ENCODE peak calls at places on chromosomes 16 and 17, in five cellular contexts. One of them, this sample, is unnamed.

GRCh38 chr17:48100591-48101011 is 677 bp downstream of the CBX1 start:
- DNase-seq in mammary epithelial cell: peak
- DNase-seq in fibroblast of lung: peak
- DNase-seq in OCI-LY7: no peak
- DNase-seq in K562: peak
- DNase-seq in this sample: no peak

GRCh38 chr16:57062329-57062728 is 30.1 kb upstream of the CPNE2 start:
- DNase-seq in mammary epithelial cell: no peak
- DNase-seq in fibroblast of lung: no peak
- DNase-seq in OCI-LY7: no peak
- DNase-seq in K562: peak
- DNase-seq in this sample: no peak

GRCh38 chr17:78409191-78409621 is 30.8 kb downstream of the PGS1 start:
- DNase-seq in mammary epithelial cell: no peak
- DNase-seq in fibroblast of lung: no peak
- DNase-seq in OCI-LY7: no peak
- DNase-seq in K562: no peak
- DNase-seq in this sample: no peak

GRCh38 chr16:67173808-67174705 is 3.7 kb downstream of the NOL3 start:
- DNase-seq in mammary epithelial cell: peak
- DNase-seq in fibroblast of lung: peak
- DNase-seq in OCI-LY7: peak
- DNase-seq in K562: no peak
- DNase-seq in this sample: peak

GRCh38 chr16:68197250-68197649 is 38.7 kb downstream of the ESRP2 start:
- DNase-seq in mammary epithelial cell: peak
- DNase-seq in fibroblast of lung: no peak
- DNase-seq in OCI-LY7: no peak
- DNase-seq in K562: no peak
- DNase-seq in this sample: no peak

GRCh38 chr17:56737741-56738161 is 96.0 kb downstream of the C17orf67 start:
- DNase-seq in mammary epithelial cell: peak
- DNase-seq in fibroblast of lung: peak
- DNase-seq in OCI-LY7: no peak
- DNase-seq in K562: no peak
- DNase-seq in this sample: no peak

GRCh38 chr16:72990003-72990521 is 57.9 kb downstream of the ZFHX3 start:
- DNase-seq in mammary epithelial cell: peak
- DNase-seq in fibroblast of lung: peak
- DNase-seq in OCI-LY7: no peak
- DNase-seq in K562: no peak
- DNase-seq in this sample: no peak

GRCh38 chr17:80624864-80625263 is 80.2 kb downstream of the RPTOR start:
- DNase-seq in mammary epithelial cell: no peak
- DNase-seq in fibroblast of lung: no peak
- DNase-seq in OCI-LY7: no peak
- DNase-seq in K562: no peak
- DNase-seq in this sample: no peak

GRCh38 chr17:1203111-1203966 is 23.6 kb upstream of the ABR start:
- DNase-seq in mammary epithelial cell: peak
- DNase-seq in fibroblast of lung: peak
- DNase-seq in OCI-LY7: peak
- DNase-seq in K562: peak
- DNase-seq in this sample: no peak

GRCh38 chr16:78976212-78976611 is 624.3 kb downstream of the MAF start:
- DNase-seq in mammary epithelial cell: no peak
- DNase-seq in fibroblast of lung: no peak
- DNase-seq in OCI-LY7: no peak
- DNase-seq in K562: no peak
- DNase-seq in this sample: no peak

GRCh38 chr16:23836404-23837291 is 865 bp downstream of the PRKCB start:
- DNase-seq in mammary epithelial cell: no peak
- DNase-seq in fibroblast of lung: no peak
- DNase-seq in OCI-LY7: peak
- DNase-seq in K562: peak
- DNase-seq in this sample: peak

GRCh38 chr16:69294051-69294450 is 17.1 kb upstream of the VPS4A start:
- DNase-seq in mammary epithelial cell: peak
- DNase-seq in fibroblast of lung: no peak
- DNase-seq in OCI-LY7: no peak
- DNase-seq in K562: no peak
- DNase-seq in this sample: no peak

GRCh38 chr16:77234611-77235010 is 35.4 kb downstream of the SYCE1L start:
- DNase-seq in mammary epithelial cell: peak
- DNase-seq in fibroblast of lung: no peak
- DNase-seq in OCI-LY7: no peak
- DNase-seq in K562: no peak
- DNase-seq in this sample: no peak

GRCh38 chr16:88407807-88408206 is 25.0 kb downstream of the ZNF469 start:
- DNase-seq in mammary epithelial cell: no peak
- DNase-seq in fibroblast of lung: no peak
- DNase-seq in OCI-LY7: no peak
- DNase-seq in K562: no peak
- DNase-seq in this sample: no peak

DNA sequence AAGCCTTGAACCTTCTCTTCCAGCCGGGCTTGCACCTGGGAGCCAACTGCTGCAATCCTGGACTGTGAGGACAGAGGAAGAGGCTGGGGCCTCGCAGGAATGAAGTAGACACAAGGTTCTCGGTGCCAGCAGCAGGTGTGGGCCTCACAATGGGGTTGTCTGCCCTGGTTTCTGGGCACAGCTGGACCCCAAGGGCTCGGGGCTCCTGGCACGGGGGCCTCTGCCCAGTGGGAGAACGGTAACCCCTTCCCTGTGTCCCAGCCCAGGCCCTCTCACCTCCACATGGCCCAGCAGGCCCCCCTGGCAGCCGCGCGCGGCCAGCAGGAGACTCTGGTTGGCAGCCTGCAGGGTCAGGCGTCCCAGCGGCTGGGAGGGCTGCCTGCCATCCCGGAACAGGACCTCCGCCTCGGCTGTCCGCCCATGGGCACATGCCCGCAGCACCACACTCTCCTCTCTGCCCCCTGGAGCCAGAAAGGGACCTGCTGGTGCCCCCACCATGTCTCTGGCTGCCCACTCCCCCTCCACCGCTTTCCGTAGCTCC is 46.9 kb downstream of the RMI2 start:
- DNase-seq in mammary epithelial cell: no peak
- DNase-seq in fibroblast of lung: no peak
- DNase-seq in OCI-LY7: no peak
- DNase-seq in K562: no peak
- DNase-seq in this sample: no peak
- H2AFZ ChIP-seq in mammary epithelial cell: no peak
- H2AFZ ChIP-seq in fibroblast of lung: no peak
- H2AFZ ChIP-seq in OCI-LY7: no peak
- H2AFZ ChIP-seq in K562: no peak
- H2AFZ ChIP-seq in this sample: no peak

DNA sequence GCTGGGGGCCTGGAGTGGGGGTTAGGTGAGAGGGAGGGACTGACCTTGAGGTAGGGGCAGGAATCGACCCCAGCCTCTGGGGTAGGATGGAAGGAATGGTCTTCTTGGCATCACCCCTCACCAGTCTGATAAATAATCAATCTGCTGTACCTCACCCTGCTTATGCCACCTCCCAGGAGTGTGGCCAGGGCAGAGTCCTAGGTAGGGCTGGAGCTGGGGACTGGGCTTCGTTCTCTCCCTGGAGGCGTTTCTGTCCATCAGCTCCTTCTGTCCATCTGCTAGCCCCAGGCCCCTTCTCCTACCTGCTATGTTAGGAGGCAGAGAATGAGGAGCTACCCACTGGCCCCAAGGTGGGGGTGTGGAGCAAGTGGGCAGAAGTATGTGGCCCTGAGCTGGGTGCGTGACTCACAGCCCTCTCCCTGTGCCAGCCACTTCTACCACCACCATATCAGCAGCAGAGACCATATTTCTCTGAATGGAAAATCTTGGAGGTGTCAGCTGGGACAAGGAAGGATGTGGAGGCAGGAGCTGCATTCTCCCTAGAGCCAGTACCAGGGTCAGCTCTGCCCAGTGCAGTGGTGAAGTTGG is 12.7 kb downstream of the SEZ6 start:
- DNase-seq in mammary epithelial cell: peak
- DNase-seq in fibroblast of lung: no peak
- DNase-seq in OCI-LY7: no peak
- DNase-seq in K562: no peak
- DNase-seq in this sample: no peak
- TF ChIP-seq CTCF in mammary epithelial cell: peak
- TF ChIP-seq CTCF in fibroblast of lung: no peak
- TF ChIP-seq CTCF in OCI-LY7: no peak
- TF ChIP-seq CTCF in K562: no peak
- TF ChIP-seq CTCF in this sample: no peak

DNA sequence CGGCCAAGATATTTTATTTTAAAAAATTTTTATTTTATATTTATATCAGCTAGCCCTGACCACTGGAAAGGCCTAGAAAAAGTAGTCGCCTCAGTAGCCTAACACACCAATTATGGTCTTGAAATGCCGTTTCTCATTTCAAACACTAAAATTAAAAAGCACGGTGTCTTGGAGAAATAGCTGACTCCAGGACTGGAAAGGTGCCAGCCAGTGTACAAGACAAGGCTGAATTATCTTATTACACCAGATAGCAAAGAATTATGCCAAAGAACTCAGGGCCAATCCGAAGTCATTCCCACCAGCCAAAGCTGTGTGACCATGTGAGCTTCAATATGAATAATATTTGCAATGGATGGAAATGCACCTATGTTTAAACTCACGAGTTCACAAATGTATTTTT is 20.0 kb upstream of the ATP2C2 start:
- DNase-seq in mammary epithelial cell: no peak
- DNase-seq in fibroblast of lung: no peak
- DNase-seq in OCI-LY7: no peak
- DNase-seq in K562: no peak
- DNase-seq in this sample: no peak
- H3K4me2 ChIP-seq in mammary epithelial cell: no peak
- H3K4me2 ChIP-seq in fibroblast of lung: no peak
- H3K4me2 ChIP-seq in OCI-LY7: no peak
- H3K4me2 ChIP-seq in K562: no peak
- H3K4me2 ChIP-seq in this sample: no peak

GRCh38 chr17:44959821-44960523 is 8.1 kb downstream of the C1QL1 start:
- DNase-seq in mammary epithelial cell: no peak
- DNase-seq in fibroblast of lung: no peak
- DNase-seq in OCI-LY7: no peak
- DNase-seq in K562: no peak
- DNase-seq in this sample: no peak
- H2AFZ ChIP-seq in mammary epithelial cell: peak
- H2AFZ ChIP-seq in fibroblast of lung: no peak
- H2AFZ ChIP-seq in OCI-LY7: no peak
- H2AFZ ChIP-seq in K562: no peak
- H2AFZ ChIP-seq in this sample: no peak

GRCh38 chr17:60163108-60163784 is 13.5 kb downstream of the CA4 start:
- DNase-seq in mammary epithelial cell: no peak
- DNase-seq in fibroblast of lung: no peak
- DNase-seq in OCI-LY7: peak
- DNase-seq in K562: peak
- DNase-seq in this sample: no peak
- TF ChIP-seq CTCF in mammary epithelial cell: no peak
- TF ChIP-seq CTCF in fibroblast of lung: no peak
- TF ChIP-seq CTCF in OCI-LY7: peak
- TF ChIP-seq CTCF in K562: peak
- TF ChIP-seq CTCF in this sample: no peak

DNA sequence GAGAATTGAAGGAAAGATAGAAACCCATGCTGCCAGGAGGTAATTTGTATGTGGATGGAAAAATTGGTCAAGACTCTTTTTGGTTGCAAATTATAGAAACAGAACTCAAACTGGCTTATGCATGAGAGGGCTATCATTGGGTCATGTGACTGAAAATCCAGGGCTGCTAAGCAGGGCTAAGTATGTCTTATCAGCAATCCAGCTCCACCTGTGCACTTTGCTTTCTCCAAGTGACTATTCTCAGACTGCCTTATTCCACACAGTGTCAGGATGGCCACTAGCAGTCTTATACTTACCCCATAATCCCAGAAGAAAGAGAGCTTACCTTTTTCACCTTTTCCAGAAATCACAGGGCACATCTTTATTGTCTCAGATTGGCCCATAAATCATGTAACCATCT is 113.5 kb downstream of the CBLN1 start:
- DNase-seq in mammary epithelial cell: no peak
- DNase-seq in fibroblast of lung: no peak
- DNase-seq in OCI-LY7: no peak
- DNase-seq in K562: no peak
- DNase-seq in this sample: no peak
- H3K4me2 ChIP-seq in mammary epithelial cell: no peak
- H3K4me2 ChIP-seq in fibroblast of lung: no peak
- H3K4me2 ChIP-seq in OCI-LY7: no peak
- H3K4me2 ChIP-seq in K562: no peak
- H3K4me2 ChIP-seq in this sample: no peak

This sample was measured in DND-41.